ENCODE peak calls at places on chromosomes 12 and 14, in ten cellular contexts. One of them, this sample, is unnamed.

GRCh38 chr12:12405882-12406281 is 49.0 kb downstream of the BORCS5 start:
- ATAC-seq in effector memory CD8-positive, alpha-beta T cell: no peak
- ATAC-seq in PC-3: peak; percentile 73
- ATAC-seq in Right ventricle myocardium inferior: peak; percentile 39
- ATAC-seq in activated T-cell treated with anti-CD3 and anti-CD28 coated beads, Interleukin-2, amount 50 U/mL, for 72 hours: no peak
- ATAC-seq in gastroesophageal sphincter: peak; percentile 25
- ATAC-seq in activated CD4-positive, alpha-beta T cell treated with anti-CD3 and anti-CD28 coated beads for 36 hours: no peak
- ATAC-seq in activated B cell treated with CpG ODN at 0.5 μM for 24 hours: no peak
- ATAC-seq in Right ventricle myocardium superior: peak; percentile 85
- ATAC-seq in psoas muscle: peak; percentile 61
- ATAC-seq in this sample: no peak

GRCh38 chr14:94171208-94171607 is 2.9 kb upstream of the PPP4R4 start:
- ATAC-seq in activated B cell treated with CpG ODN at 0.5 μM for 24 hours: no peak
- ATAC-seq in Right ventricle myocardium superior: no peak
- ATAC-seq in psoas muscle: peak; percentile 71
- ATAC-seq in effector memory CD8-positive, alpha-beta T cell: no peak
- ATAC-seq in activated CD4-positive, alpha-beta T cell treated with anti-CD3 and anti-CD28 coated beads for 36 hours: no peak
- ATAC-seq in PC-3: no peak
- ATAC-seq in gastroesophageal sphincter: no peak
- ATAC-seq in Right ventricle myocardium inferior: no peak
- ATAC-seq in activated T-cell treated with anti-CD3 and anti-CD28 coated beads, Interleukin-2, amount 50 U/mL, for 72 hours: no peak
- ATAC-seq in this sample: no peak

GRCh38 chr12:131963381-131963780 is 13.6 kb downstream of the EP400 start:
- ATAC-seq in effector memory CD8-positive, alpha-beta T cell: no peak
- ATAC-seq in gastroesophageal sphincter: no peak
- ATAC-seq in activated CD4-positive, alpha-beta T cell treated with anti-CD3 and anti-CD28 coated beads for 36 hours: no peak
- ATAC-seq in psoas muscle: no peak
- ATAC-seq in Right ventricle myocardium superior: no peak
- ATAC-seq in activated B cell treated with CpG ODN at 0.5 μM for 24 hours: no peak
- ATAC-seq in Right ventricle myocardium inferior: no peak
- ATAC-seq in PC-3: no peak
- ATAC-seq in activated T-cell treated with anti-CD3 and anti-CD28 coated beads, Interleukin-2, amount 50 U/mL, for 72 hours: no peak
- ATAC-seq in this sample: no peak

GRCh38 chr14:71175491-71175890 is 268.2 kb downstream of the PCNX1 start:
- ATAC-seq in activated T-cell treated with anti-CD3 and anti-CD28 coated beads, Interleukin-2, amount 50 U/mL, for 72 hours: no peak
- ATAC-seq in gastroesophageal sphincter: no peak
- ATAC-seq in PC-3: peak; percentile 99
- ATAC-seq in Right ventricle myocardium inferior: no peak
- ATAC-seq in activated CD4-positive, alpha-beta T cell treated with anti-CD3 and anti-CD28 coated beads for 36 hours: no peak
- ATAC-seq in Right ventricle myocardium superior: no peak
- ATAC-seq in psoas muscle: no peak
- ATAC-seq in activated B cell treated with CpG ODN at 0.5 μM for 24 hours: no peak
- ATAC-seq in effector memory CD8-positive, alpha-beta T cell: no peak
- ATAC-seq in this sample: no peak

GRCh38 chr14:68519788-68520187 is 273.1 kb downstream of the ZFP36L1 start:
- ATAC-seq in PC-3: no peak
- ATAC-seq in activated CD4-positive, alpha-beta T cell treated with anti-CD3 and anti-CD28 coated beads for 36 hours: no peak
- ATAC-seq in Right ventricle myocardium superior: no peak
- ATAC-seq in Right ventricle myocardium inferior: no peak
- ATAC-seq in effector memory CD8-positive, alpha-beta T cell: no peak
- ATAC-seq in activated B cell treated with CpG ODN at 0.5 μM for 24 hours: peak; percentile 42
- ATAC-seq in activated T-cell treated with anti-CD3 and anti-CD28 coated beads, Interleukin-2, amount 50 U/mL, for 72 hours: no peak
- ATAC-seq in gastroesophageal sphincter: no peak
- ATAC-seq in psoas muscle: no peak
- ATAC-seq in this sample: peak; percentile 63

GRCh38 chr12:58453306-58453705 is 467.0 kb downstream of the LRIG3 start:
- ATAC-seq in Right ventricle myocardium superior: no peak
- ATAC-seq in activated CD4-positive, alpha-beta T cell treated with anti-CD3 and anti-CD28 coated beads for 36 hours: no peak
- ATAC-seq in Right ventricle myocardium inferior: no peak
- ATAC-seq in gastroesophageal sphincter: no peak
- ATAC-seq in PC-3: no peak
- ATAC-seq in psoas muscle: no peak
- ATAC-seq in activated T-cell treated with anti-CD3 and anti-CD28 coated beads, Interleukin-2, amount 50 U/mL, for 72 hours: no peak
- ATAC-seq in activated B cell treated with CpG ODN at 0.5 μM for 24 hours: no peak
- ATAC-seq in effector memory CD8-positive, alpha-beta T cell: no peak
- ATAC-seq in this sample: no peak

GRCh38 chr12:105499223-105499622 is 168.7 kb downstream of the C12orf75 start:
- ATAC-seq in PC-3: peak; percentile 42
- ATAC-seq in activated T-cell treated with anti-CD3 and anti-CD28 coated beads, Interleukin-2, amount 50 U/mL, for 72 hours: no peak
- ATAC-seq in gastroesophageal sphincter: no peak
- ATAC-seq in effector memory CD8-positive, alpha-beta T cell: no peak
- ATAC-seq in Right ventricle myocardium inferior: no peak
- ATAC-seq in Right ventricle myocardium superior: no peak
- ATAC-seq in activated B cell treated with CpG ODN at 0.5 μM for 24 hours: no peak
- ATAC-seq in activated CD4-positive, alpha-beta T cell treated with anti-CD3 and anti-CD28 coated beads for 36 hours: no peak
- ATAC-seq in psoas muscle: no peak
- ATAC-seq in this sample: no peak

GRCh38 chr14:84937449-84937848 is 592.5 kb upstream of the FLRT2 start:
- ATAC-seq in activated CD4-positive, alpha-beta T cell treated with anti-CD3 and anti-CD28 coated beads for 36 hours: no peak
- ATAC-seq in activated T-cell treated with anti-CD3 and anti-CD28 coated beads, Interleukin-2, amount 50 U/mL, for 72 hours: no peak
- ATAC-seq in Right ventricle myocardium superior: no peak
- ATAC-seq in PC-3: no peak
- ATAC-seq in gastroesophageal sphincter: no peak
- ATAC-seq in effector memory CD8-positive, alpha-beta T cell: no peak
- ATAC-seq in psoas muscle: no peak
- ATAC-seq in activated B cell treated with CpG ODN at 0.5 μM for 24 hours: no peak
- ATAC-seq in Right ventricle myocardium inferior: no peak
- ATAC-seq in this sample: no peak

GRCh38 chr12:6779667-6780459 is 7.5 kb downstream of the LAG3 start:
- ATAC-seq in gastroesophageal sphincter: no peak
- ATAC-seq in activated T-cell treated with anti-CD3 and anti-CD28 coated beads, Interleukin-2, amount 50 U/mL, for 72 hours: peak; percentile 25
- ATAC-seq in psoas muscle: no peak
- ATAC-seq in Right ventricle myocardium inferior: no peak
- ATAC-seq in activated B cell treated with CpG ODN at 0.5 μM for 24 hours: no peak
- ATAC-seq in activated CD4-positive, alpha-beta T cell treated with anti-CD3 and anti-CD28 coated beads for 36 hours: peak; percentile 35
- ATAC-seq in effector memory CD8-positive, alpha-beta T cell: no peak
- ATAC-seq in PC-3: no peak
- ATAC-seq in Right ventricle myocardium superior: no peak
- ATAC-seq in this sample: no peak

GRCh38 chr14:54686219-54686870 is 119.4 kb downstream of the SAMD4A start:
- ATAC-seq in Right ventricle myocardium inferior: peak; percentile 65
- ATAC-seq in gastroesophageal sphincter: peak; percentile 65
- ATAC-seq in activated CD4-positive, alpha-beta T cell treated with anti-CD3 and anti-CD28 coated beads for 36 hours: no peak
- ATAC-seq in activated T-cell treated with anti-CD3 and anti-CD28 coated beads, Interleukin-2, amount 50 U/mL, for 72 hours: no peak
- ATAC-seq in PC-3: peak; percentile 59
- ATAC-seq in Right ventricle myocardium superior: peak; percentile 77
- ATAC-seq in activated B cell treated with CpG ODN at 0.5 μM for 24 hours: no peak
- ATAC-seq in psoas muscle: peak; percentile 78
- ATAC-seq in effector memory CD8-positive, alpha-beta T cell: no peak
- ATAC-seq in this sample: no peak

GRCh38 chr12:54383041-54383609 is 1.4 kb downstream of the ZNF385A start:
- ATAC-seq in effector memory CD8-positive, alpha-beta T cell: peak; percentile 9
- ATAC-seq in activated CD4-positive, alpha-beta T cell treated with anti-CD3 and anti-CD28 coated beads for 36 hours: peak; percentile 88
- ATAC-seq in activated B cell treated with CpG ODN at 0.5 μM for 24 hours: no peak
- ATAC-seq in PC-3: no peak
- ATAC-seq in activated T-cell treated with anti-CD3 and anti-CD28 coated beads, Interleukin-2, amount 50 U/mL, for 72 hours: peak; percentile 74
- ATAC-seq in gastroesophageal sphincter: peak; percentile 27
- ATAC-seq in psoas muscle: peak; percentile 42
- ATAC-seq in Right ventricle myocardium superior: no peak
- ATAC-seq in Right ventricle myocardium inferior: no peak
- ATAC-seq in this sample: no peak

GRCh38 chr12:76049575-76050251 is 18.1 kb upstream of the PHLDA1 start:
- ATAC-seq in effector memory CD8-positive, alpha-beta T cell: no peak
- ATAC-seq in activated B cell treated with CpG ODN at 0.5 μM for 24 hours: no peak
- ATAC-seq in psoas muscle: no peak
- ATAC-seq in gastroesophageal sphincter: no peak
- ATAC-seq in activated T-cell treated with anti-CD3 and anti-CD28 coated beads, Interleukin-2, amount 50 U/mL, for 72 hours: no peak
- ATAC-seq in Right ventricle myocardium inferior: no peak
- ATAC-seq in Right ventricle myocardium superior: no peak
- ATAC-seq in PC-3: no peak
- ATAC-seq in activated CD4-positive, alpha-beta T cell treated with anti-CD3 and anti-CD28 coated beads for 36 hours: peak; percentile 66
- ATAC-seq in this sample: no peak

GRCh38 chr12:106747973-106748436 is 26.5 kb upstream of the RIC8B start:
- ATAC-seq in Right ventricle myocardium superior: no peak
- ATAC-seq in gastroesophageal sphincter: no peak
- ATAC-seq in PC-3: no peak
- ATAC-seq in psoas muscle: no peak
- ATAC-seq in activated CD4-positive, alpha-beta T cell treated with anti-CD3 and anti-CD28 coated beads for 36 hours: peak; percentile 66
- ATAC-seq in activated T-cell treated with anti-CD3 and anti-CD28 coated beads, Interleukin-2, amount 50 U/mL, for 72 hours: peak; percentile 76
- ATAC-seq in effector memory CD8-positive, alpha-beta T cell: peak; percentile 93
- ATAC-seq in Right ventricle myocardium inferior: no peak
- ATAC-seq in activated B cell treated with CpG ODN at 0.5 μM for 24 hours: peak; percentile 14
- ATAC-seq in this sample: peak; percentile 62

GRCh38 chr12:116220756-116221155 is 56.7 kb downstream of the MED13L start:
- ATAC-seq in PC-3: no peak
- ATAC-seq in activated T-cell treated with anti-CD3 and anti-CD28 coated beads, Interleukin-2, amount 50 U/mL, for 72 hours: no peak
- ATAC-seq in effector memory CD8-positive, alpha-beta T cell: no peak
- ATAC-seq in gastroesophageal sphincter: no peak
- ATAC-seq in activated CD4-positive, alpha-beta T cell treated with anti-CD3 and anti-CD28 coated beads for 36 hours: no peak
- ATAC-seq in psoas muscle: no peak
- ATAC-seq in Right ventricle myocardium superior: no peak
- ATAC-seq in activated B cell treated with CpG ODN at 0.5 μM for 24 hours: no peak
- ATAC-seq in Right ventricle myocardium inferior: no peak
- ATAC-seq in this sample: no peak

GRCh38 chr12:91523831-91524230 is 341.2 kb upstream of the DCN start:
- ATAC-seq in Right ventricle myocardium superior: no peak
- ATAC-seq in activated CD4-positive, alpha-beta T cell treated with anti-CD3 and anti-CD28 coated beads for 36 hours: no peak
- ATAC-seq in PC-3: no peak
- ATAC-seq in gastroesophageal sphincter: no peak
- ATAC-seq in effector memory CD8-positive, alpha-beta T cell: no peak
- ATAC-seq in activated B cell treated with CpG ODN at 0.5 μM for 24 hours: no peak
- ATAC-seq in Right ventricle myocardium inferior: no peak
- ATAC-seq in activated T-cell treated with anti-CD3 and anti-CD28 coated beads, Interleukin-2, amount 50 U/mL, for 72 hours: no peak
- ATAC-seq in psoas muscle: no peak
- ATAC-seq in this sample: no peak

GRCh38 chr12:12776261-12776660 is 9.2 kb upstream of the APOLD1 start:
- ATAC-seq in Right ventricle myocardium inferior: no peak
- ATAC-seq in psoas muscle: no peak
- ATAC-seq in activated B cell treated with CpG ODN at 0.5 μM for 24 hours: no peak
- ATAC-seq in PC-3: peak; percentile 31
- ATAC-seq in activated T-cell treated with anti-CD3 and anti-CD28 coated beads, Interleukin-2, amount 50 U/mL, for 72 hours: no peak
- ATAC-seq in activated CD4-positive, alpha-beta T cell treated with anti-CD3 and anti-CD28 coated beads for 36 hours: no peak
- ATAC-seq in gastroesophageal sphincter: no peak
- ATAC-seq in effector memory CD8-positive, alpha-beta T cell: no peak
- ATAC-seq in Right ventricle myocardium superior: peak; percentile 12
- ATAC-seq in this sample: no peak

GRCh38 chr12:47155457-47156166 is 75.9 kb upstream of the AMIGO2 start:
- ATAC-seq in activated B cell treated with CpG ODN at 0.5 μM for 24 hours: no peak
- ATAC-seq in Right ventricle myocardium superior: peak; percentile 34
- ATAC-seq in psoas muscle: no peak
- ATAC-seq in gastroesophageal sphincter: no peak
- ATAC-seq in Right ventricle myocardium inferior: no peak
- ATAC-seq in activated CD4-positive, alpha-beta T cell treated with anti-CD3 and anti-CD28 coated beads for 36 hours: peak; percentile 75
- ATAC-seq in activated T-cell treated with anti-CD3 and anti-CD28 coated beads, Interleukin-2, amount 50 U/mL, for 72 hours: peak; percentile 40
- ATAC-seq in PC-3: no peak
- ATAC-seq in effector memory CD8-positive, alpha-beta T cell: peak; percentile 58
- ATAC-seq in this sample: no peak

GRCh38 chr12:105100207-105100985 is 7.1 kb upstream of the WASHC4 start:
- ATAC-seq in Right ventricle myocardium superior: no peak
- ATAC-seq in Right ventricle myocardium inferior: no peak
- ATAC-seq in activated T-cell treated with anti-CD3 and anti-CD28 coated beads, Interleukin-2, amount 50 U/mL, for 72 hours: no peak
- ATAC-seq in activated CD4-positive, alpha-beta T cell treated with anti-CD3 and anti-CD28 coated beads for 36 hours: no peak
- ATAC-seq in psoas muscle: peak; percentile 54
- ATAC-seq in gastroesophageal sphincter: no peak
- ATAC-seq in activated B cell treated with CpG ODN at 0.5 μM for 24 hours: no peak
- ATAC-seq in PC-3: peak; percentile 93
- ATAC-seq in effector memory CD8-positive, alpha-beta T cell: no peak
- ATAC-seq in this sample: no peak

GRCh38 chr14:24403294-24404013 is 4.7 kb downstream of the NYNRIN start:
- ATAC-seq in activated T-cell treated with anti-CD3 and anti-CD28 coated beads, Interleukin-2, amount 50 U/mL, for 72 hours: no peak
- ATAC-seq in PC-3: no peak
- ATAC-seq in Right ventricle myocardium superior: peak; percentile 36
- ATAC-seq in activated B cell treated with CpG ODN at 0.5 μM for 24 hours: no peak
- ATAC-seq in activated CD4-positive, alpha-beta T cell treated with anti-CD3 and anti-CD28 coated beads for 36 hours: no peak
- ATAC-seq in gastroesophageal sphincter: peak; percentile 65
- ATAC-seq in Right ventricle myocardium inferior: peak; percentile 33
- ATAC-seq in effector memory CD8-positive, alpha-beta T cell: no peak
- ATAC-seq in psoas muscle: peak; percentile 26
- ATAC-seq in this sample: no peak

GRCh38 chr12:115891551-115891950 is 385.9 kb downstream of the MED13L start:
- ATAC-seq in Right ventricle myocardium superior: no peak
- ATAC-seq in activated T-cell treated with anti-CD3 and anti-CD28 coated beads, Interleukin-2, amount 50 U/mL, for 72 hours: no peak
- ATAC-seq in psoas muscle: no peak
- ATAC-seq in activated CD4-positive, alpha-beta T cell treated with anti-CD3 and anti-CD28 coated beads for 36 hours: no peak
- ATAC-seq in Right ventricle myocardium inferior: no peak
- ATAC-seq in effector memory CD8-positive, alpha-beta T cell: no peak
- ATAC-seq in PC-3: no peak
- ATAC-seq in activated B cell treated with CpG ODN at 0.5 μM for 24 hours: no peak
- ATAC-seq in gastroesophageal sphincter: no peak
- ATAC-seq in this sample: no peak

GRCh38 chr14:89465894-89466293 is 48.9 kb upstream of the FOXN3 start:
- ATAC-seq in Right ventricle myocardium superior: no peak
- ATAC-seq in activated B cell treated with CpG ODN at 0.5 μM for 24 hours: no peak
- ATAC-seq in PC-3: no peak
- ATAC-seq in Right ventricle myocardium inferior: no peak
- ATAC-seq in activated T-cell treated with anti-CD3 and anti-CD28 coated beads, Interleukin-2, amount 50 U/mL, for 72 hours: no peak
- ATAC-seq in effector memory CD8-positive, alpha-beta T cell: no peak
- ATAC-seq in activated CD4-positive, alpha-beta T cell treated with anti-CD3 and anti-CD28 coated beads for 36 hours: no peak
- ATAC-seq in gastroesophageal sphincter: no peak
- ATAC-seq in psoas muscle: no peak
- ATAC-seq in this sample: no peak

GRCh38 chr14:64812412-64812811 is 67.3 kb downstream of the SPTB start:
- ATAC-seq in effector memory CD8-positive, alpha-beta T cell: peak; percentile 59
- ATAC-seq in activated CD4-positive, alpha-beta T cell treated with anti-CD3 and anti-CD28 coated beads for 36 hours: peak; percentile 78
- ATAC-seq in Right ventricle myocardium superior: no peak
- ATAC-seq in Right ventricle myocardium inferior: no peak
- ATAC-seq in PC-3: no peak
- ATAC-seq in activated B cell treated with CpG ODN at 0.5 μM for 24 hours: peak; percentile 84
- ATAC-seq in psoas muscle: peak; percentile 72
- ATAC-seq in gastroesophageal sphincter: no peak
- ATAC-seq in activated T-cell treated with anti-CD3 and anti-CD28 coated beads, Interleukin-2, amount 50 U/mL, for 72 hours: peak; percentile 50
- ATAC-seq in this sample: peak; percentile 79

GRCh38 chr12:69129014-69129413 is 110.4 kb upstream of the CPSF6 start:
- ATAC-seq in psoas muscle: no peak
- ATAC-seq in Right ventricle myocardium inferior: no peak
- ATAC-seq in effector memory CD8-positive, alpha-beta T cell: no peak
- ATAC-seq in activated B cell treated with CpG ODN at 0.5 μM for 24 hours: no peak
- ATAC-seq in gastroesophageal sphincter: no peak
- ATAC-seq in PC-3: no peak
- ATAC-seq in activated CD4-positive, alpha-beta T cell treated with anti-CD3 and anti-CD28 coated beads for 36 hours: no peak
- ATAC-seq in activated T-cell treated with anti-CD3 and anti-CD28 coated beads, Interleukin-2, amount 50 U/mL, for 72 hours: no peak
- ATAC-seq in Right ventricle myocardium superior: no peak
- ATAC-seq in this sample: no peak

GRCh38 chr12:94849411-94849976 is 154.0 kb downstream of the NDUFA12 start:
- ATAC-seq in Right ventricle myocardium inferior: no peak
- ATAC-seq in activated CD4-positive, alpha-beta T cell treated with anti-CD3 and anti-CD28 coated beads for 36 hours: no peak
- ATAC-seq in Right ventricle myocardium superior: no peak
- ATAC-seq in activated B cell treated with CpG ODN at 0.5 μM for 24 hours: no peak
- ATAC-seq in activated T-cell treated with anti-CD3 and anti-CD28 coated beads, Interleukin-2, amount 50 U/mL, for 72 hours: no peak
- ATAC-seq in gastroesophageal sphincter: no peak
- ATAC-seq in PC-3: no peak
- ATAC-seq in psoas muscle: no peak
- ATAC-seq in effector memory CD8-positive, alpha-beta T cell: no peak
- ATAC-seq in this sample: no peak

GRCh38 chr14:58796201-58796600 is 158.4 kb downstream of the DACT1 start:
- ATAC-seq in activated T-cell treated with anti-CD3 and anti-CD28 coated beads, Interleukin-2, amount 50 U/mL, for 72 hours: no peak
- ATAC-seq in activated B cell treated with CpG ODN at 0.5 μM for 24 hours: no peak
- ATAC-seq in Right ventricle myocardium superior: no peak
- ATAC-seq in activated CD4-positive, alpha-beta T cell treated with anti-CD3 and anti-CD28 coated beads for 36 hours: no peak
- ATAC-seq in effector memory CD8-positive, alpha-beta T cell: no peak
- ATAC-seq in Right ventricle myocardium inferior: no peak
- ATAC-seq in PC-3: no peak
- ATAC-seq in psoas muscle: no peak
- ATAC-seq in gastroesophageal sphincter: no peak
- ATAC-seq in this sample: no peak

GRCh38 chr12:49967777-49968250 is 4.9 kb upstream of the AQP6 start:
- ATAC-seq in Right ventricle myocardium superior: no peak
- ATAC-seq in activated CD4-positive, alpha-beta T cell treated with anti-CD3 and anti-CD28 coated beads for 36 hours: peak; percentile 17
- ATAC-seq in psoas muscle: no peak
- ATAC-seq in effector memory CD8-positive, alpha-beta T cell: peak; percentile 19
- ATAC-seq in PC-3: no peak
- ATAC-seq in gastroesophageal sphincter: no peak
- ATAC-seq in activated T-cell treated with anti-CD3 and anti-CD28 coated beads, Interleukin-2, amount 50 U/mL, for 72 hours: no peak
- ATAC-seq in activated B cell treated with CpG ODN at 0.5 μM for 24 hours: peak; percentile 4
- ATAC-seq in Right ventricle myocardium inferior: no peak
- ATAC-seq in this sample: no peak

GRCh38 chr12:3061129-3061857 is 15.9 kb upstream of the TSPAN9 start:
- ATAC-seq in activated T-cell treated with anti-CD3 and anti-CD28 coated beads, Interleukin-2, amount 50 U/mL, for 72 hours: no peak
- ATAC-seq in PC-3: no peak
- ATAC-seq in activated B cell treated with CpG ODN at 0.5 μM for 24 hours: no peak
- ATAC-seq in Right ventricle myocardium inferior: no peak
- ATAC-seq in activated CD4-positive, alpha-beta T cell treated with anti-CD3 and anti-CD28 coated beads for 36 hours: no peak
- ATAC-seq in psoas muscle: no peak
- ATAC-seq in Right ventricle myocardium superior: no peak
- ATAC-seq in effector memory CD8-positive, alpha-beta T cell: no peak
- ATAC-seq in gastroesophageal sphincter: peak; percentile 22
- ATAC-seq in this sample: no peak

GRCh38 chr14:57066463-57066862 is 202.2 kb downstream of the EXOC5 start:
- ATAC-seq in PC-3: no peak
- ATAC-seq in gastroesophageal sphincter: no peak
- ATAC-seq in Right ventricle myocardium superior: no peak
- ATAC-seq in activated T-cell treated with anti-CD3 and anti-CD28 coated beads, Interleukin-2, amount 50 U/mL, for 72 hours: no peak
- ATAC-seq in Right ventricle myocardium inferior: no peak
- ATAC-seq in effector memory CD8-positive, alpha-beta T cell: no peak
- ATAC-seq in psoas muscle: no peak
- ATAC-seq in activated B cell treated with CpG ODN at 0.5 μM for 24 hours: no peak
- ATAC-seq in activated CD4-positive, alpha-beta T cell treated with anti-CD3 and anti-CD28 coated beads for 36 hours: no peak
- ATAC-seq in this sample: no peak